ENCODE peak calls at places on chromosomes 1 and 21, in nine cellular contexts. K is tibial artery, R is colonic mucosa, H is H1, O is sigmoid colon, W is fibroblast of lung, C is OCI-LY7, Z is MM.1S, E is fibroblast of mammary gland. T is an unnamed sample.

GRCh38 chr1:205907794-205908193 is 35.5 kb downstream of the SLC26A9 start:
- DNase-seq in K (no peak), R (no peak), H (no peak), O (no peak), W (peak), C (peak), Z (no peak), E (peak), T (peak)

GRCh38 chr1:81477704-81478103 is 323.0 kb upstream of the ADGRL2 start:
- DNase-seq in K (no peak), R (no peak), H (no peak), O (no peak), W (peak), C (no peak), Z (no peak), E (peak), T (no peak)

GRCh38 chr1:201470581-201470980 is 1.6 kb upstream of the PHLDA3 start:
- DNase-seq in K (no peak), R (no peak), H (no peak), O (no peak), W (no peak), C (no peak), Z (no peak), E (no peak), T (no peak)

GRCh38 chr1:163315773-163316374 is 5.9 kb upstream of the NUF2 start:
- DNase-seq in K (no peak), R (peak), H (no peak), O (no peak), W (peak), C (peak), Z (peak), E (peak), T (peak)

GRCh38 chr1:111203681-111204210 is 3.3 kb upstream of the DENND2D start:
- DNase-seq in K (peak), R (peak), H (no peak), O (peak), W (peak), C (peak), Z (peak), E (peak), T (peak)

GRCh38 chr1:11784993-11785769 is 20.6 kb downstream of the MTHFR start:
- DNase-seq in K (peak), R (peak), H (peak), O (peak), W (peak), C (peak), Z (peak), E (peak), T (peak)

GRCh38 chr1:226581650-226582330 is 33.2 kb downstream of the STUM start:
- DNase-seq in K (no peak), R (no peak), H (no peak), O (no peak), W (no peak), C (no peak), Z (no peak), E (no peak), T (no peak)

GRCh38 chr1:9360371-9361064 is 67.8 kb downstream of the SPSB1 start:
- DNase-seq in K (no peak), R (no peak), H (no peak), O (no peak), W (no peak), C (no peak), Z (no peak), E (no peak), T (no peak)

GRCh38 chr1:202798792-202799331 is 9.4 kb downstream of the KDM5B start:
- DNase-seq in K (no peak), R (no peak), H (no peak), O (no peak), W (no peak), C (no peak), Z (no peak), E (no peak), T (no peak)

GRCh38 chr1:202023033-202023433 is 12.6 kb downstream of the ELF3 start:
- DNase-seq in K (no peak), R (peak), H (no peak), O (no peak), W (no peak), C (no peak), Z (no peak), E (no peak), T (no peak)

GRCh38 chr1:228157381-228158126 is 7.8 kb downstream of the GJC2 start:
- DNase-seq in K (peak), R (no peak), H (no peak), O (no peak), W (no peak), C (no peak), Z (no peak), E (no peak), T (no peak)

GRCh38 chr1:25683731-25684130 is 67.1 kb downstream of the MAN1C1 start:
- DNase-seq in K (no peak), R (no peak), H (no peak), O (no peak), W (no peak), C (no peak), Z (no peak), E (no peak), T (peak)

GRCh38 chr1:40478276-40478675 is 1.2 kb downstream of the ZFP69 start:
- DNase-seq in K (no peak), R (no peak), H (no peak), O (no peak), W (no peak), C (no peak), Z (no peak), E (peak), T (no peak)

GRCh38 chr1:44263191-44263944 is 50.1 kb downstream of the DMAP1 start:
- DNase-seq in K (no peak), R (peak), H (no peak), O (no peak), W (no peak), C (no peak), Z (no peak), E (no peak), T (no peak)

GRCh38 chr21:43775795-43776430 is at the start of gene CSTB:
- DNase-seq in K (peak), R (peak), H (no peak), O (peak), W (peak), C (peak), Z (peak), E (no peak), T (peak)

GRCh38 chr1:246083416-246083815 is 423.7 kb downstream of the SMYD3 start:
- DNase-seq in K (no peak), R (no peak), H (no peak), O (no peak), W (no peak), C (no peak), Z (no peak), E (no peak), T (no peak)

GRCh38 chr1:183696981-183697380 is 43.9 kb upstream of the APOBEC4 start:
- DNase-seq in K (no peak), R (no peak), H (no peak), O (no peak), W (no peak), C (no peak), Z (no peak), E (no peak), T (no peak)

GRCh38 chr1:38004284-38005101 is 821 bp downstream of the FHL3 start:
- DNase-seq in K (no peak), R (no peak), H (no peak), O (no peak), W (no peak), C (no peak), Z (no peak), E (peak), T (peak)

GRCh38 chr1:189708674-189709073 is 769.0 kb downstream of the BRINP3 start:
- DNase-seq in K (no peak), R (no peak), H (no peak), O (no peak), W (peak), C (no peak), Z (no peak), E (no peak), T (peak)

GRCh38 chr1:3021233-3021671 is at the start of gene ACTRT2:
- DNase-seq in K (peak), R (no peak), H (no peak), O (peak), W (no peak), C (no peak), Z (no peak), E (no peak), T (no peak)

GRCh38 chr1:99467645-99468044 is 178.3 kb upstream of the PALMD start:
- DNase-seq in K (no peak), R (no peak), H (no peak), O (no peak), W (no peak), C (no peak), Z (no peak), E (no peak), T (no peak)

GRCh38 chr1:64223329-64224151 is 20.1 kb downstream of the UBE2U start:
- DNase-seq in K (no peak), R (no peak), H (no peak), O (no peak), W (peak), C (no peak), Z (peak), E (peak), T (peak)

GRCh38 chr21:45072963-45073300 is 1.4 kb upstream of the ADARB1 start:
- DNase-seq in K (no peak), R (no peak), H (no peak), O (peak), W (no peak), C (no peak), Z (no peak), E (no peak), T (no peak)

GRCh38 chr1:53182111-53182593 is 14.5 kb upstream of the CPT2 start:
- DNase-seq in K (peak), R (peak), H (peak), O (peak), W (peak), C (peak), Z (peak), E (peak), T (peak)
- TF ChIP-seq CTCF in K (peak), R (peak), H (peak), O (peak), W (peak), C (peak), Z (peak), E (peak), T (peak)

GRCh38 chr1:240693036-240693435 is 81.1 kb upstream of the GREM2 start:
- DNase-seq in K (no peak), R (no peak), H (no peak), O (no peak), W (no peak), C (no peak), Z (no peak), E (no peak), T (no peak)

GRCh38 chr1:240695416-240695815 is 83.5 kb upstream of the GREM2 start:
- DNase-seq in K (no peak), R (no peak), H (no peak), O (no peak), W (no peak), C (no peak), Z (no peak), E (no peak), T (no peak)

GRCh38 chr1:240693844-240694243 is 81.9 kb upstream of the GREM2 start:
- DNase-seq in K (no peak), R (no peak), H (no peak), O (no peak), W (no peak), C (no peak), Z (no peak), E (no peak), T (no peak)

GRCh38 chr1:240692339-240692705 is 80.4 kb upstream of the GREM2 start:
- DNase-seq in K (no peak), R (no peak), H (no peak), O (no peak), W (no peak), C (no peak), Z (no peak), E (no peak), T (no peak)

GRCh38 chr1:240691521-240692338 is 79.8 kb upstream of the GREM2 start:
- DNase-seq in K (no peak), R (peak), H (peak), O (peak), W (peak), C (no peak), Z (peak), E (peak), T (peak)
- H3K4me3 ChIP-seq in K (no peak), R (no peak), H (no peak), O (peak), W (no peak), C (no peak), Z (no peak), E (no peak), T (no peak)

GRCh38 chr21:38505654-38506523 is 7.6 kb upstream of the ERG start:
- DNase-seq in K (no peak), R (peak), H (peak), O (no peak), W (peak), C (peak), Z (peak), E (peak), T (peak)
- TF ChIP-seq CTCF in K (peak), R (peak), H (no peak), O (peak), W (peak), C (peak), Z (peak), E (peak), T (peak)

DNA sequence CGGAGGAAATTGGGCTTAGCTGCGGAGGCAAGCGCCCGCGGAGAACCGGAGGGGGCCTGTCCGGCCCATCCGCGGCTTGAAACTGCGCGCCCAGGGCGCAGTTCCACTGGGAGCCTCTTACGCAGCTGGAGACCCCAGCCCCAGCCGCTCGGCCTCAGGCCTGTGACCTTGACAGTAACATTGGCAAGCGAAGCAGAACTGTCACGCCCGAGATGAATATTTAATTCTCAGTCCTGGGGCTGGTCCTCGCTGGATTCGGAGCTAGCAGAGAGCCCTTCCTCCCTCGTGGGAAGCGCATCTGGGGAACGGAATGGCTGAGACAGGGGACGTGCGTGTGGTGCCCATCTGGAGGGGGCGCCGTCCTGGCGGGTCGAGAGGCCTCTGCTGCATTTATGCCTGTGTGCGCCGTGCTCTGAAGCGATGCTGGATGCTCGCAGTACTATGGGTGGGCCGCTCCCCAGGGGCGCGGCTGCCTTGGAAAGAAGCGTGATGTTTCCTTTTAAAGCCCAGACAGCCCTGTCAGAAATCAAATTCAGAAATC is 951 bp downstream of the SLC6A17 start:
- DNase-seq in K (peak), R (no peak), H (no peak), O (no peak), W (no peak), C (no peak), Z (no peak), E (peak), T (peak)
- H3K4me3 ChIP-seq in K (peak), R (no peak), H (peak), O (peak), W (no peak), C (no peak), Z (no peak), E (no peak), T (no peak)

GRCh38 chr1:42730988-42731387 is 9.0 kb downstream of the CLDN19 start:
- DNase-seq in K (no peak), R (peak), H (no peak), O (no peak), W (no peak), C (peak), Z (no peak), E (peak), T (no peak)
- TF ChIP-seq CTCF in K (no peak), R (no peak), H (no peak), O (no peak), W (no peak), C (peak), Z (no peak), E (no peak), T (no peak)